ENCODE peak calls at places on chromosome 15, in ten cellular contexts. One of them, this sample, is unnamed.

GRCh38 chr15:89171136-89172072 is 50.0 kb downstream of the RLBP1 start:
- DNase-seq in fibroblast of mammary gland: peak
- DNase-seq in CD8-positive, alpha-beta T cell: peak
- DNase-seq in sigmoid colon: peak
- DNase-seq in kidney epithelial cell: no peak
- DNase-seq in stomach: peak
- DNase-seq in AG10803: peak
- DNase-seq in body of pancreas: peak
- DNase-seq in mammary epithelial cell: no peak
- DNase-seq in lower lobe of right lung: peak
- DNase-seq in this sample: peak

GRCh38 chr15:73142802-73143762 is 90.8 kb downstream of the NEO1 start:
- DNase-seq in fibroblast of mammary gland: no peak
- DNase-seq in CD8-positive, alpha-beta T cell: no peak
- DNase-seq in sigmoid colon: no peak
- DNase-seq in kidney epithelial cell: peak
- DNase-seq in stomach: no peak
- DNase-seq in AG10803: no peak
- DNase-seq in body of pancreas: no peak
- DNase-seq in mammary epithelial cell: no peak
- DNase-seq in lower lobe of right lung: no peak
- DNase-seq in this sample: no peak

GRCh38 chr15:42511010-42511396 is 15.6 kb downstream of the SNAP23 start:
- DNase-seq in fibroblast of mammary gland: peak
- DNase-seq in CD8-positive, alpha-beta T cell: no peak
- DNase-seq in sigmoid colon: no peak
- DNase-seq in kidney epithelial cell: no peak
- DNase-seq in stomach: no peak
- DNase-seq in AG10803: peak
- DNase-seq in body of pancreas: no peak
- DNase-seq in mammary epithelial cell: peak
- DNase-seq in lower lobe of right lung: no peak
- DNase-seq in this sample: peak

GRCh38 chr15:45690581-45691260 is 55.9 kb downstream of the SQOR start:
- DNase-seq in fibroblast of mammary gland: peak
- DNase-seq in CD8-positive, alpha-beta T cell: no peak
- DNase-seq in sigmoid colon: no peak
- DNase-seq in kidney epithelial cell: no peak
- DNase-seq in stomach: no peak
- DNase-seq in AG10803: peak
- DNase-seq in body of pancreas: no peak
- DNase-seq in mammary epithelial cell: no peak
- DNase-seq in lower lobe of right lung: no peak
- DNase-seq in this sample: no peak

GRCh38 chr15:47717036-47717611 is at the start of gene SEMA6D:
- DNase-seq in fibroblast of mammary gland: peak
- DNase-seq in CD8-positive, alpha-beta T cell: no peak
- DNase-seq in sigmoid colon: peak
- DNase-seq in kidney epithelial cell: peak
- DNase-seq in stomach: peak
- DNase-seq in AG10803: peak
- DNase-seq in body of pancreas: peak
- DNase-seq in mammary epithelial cell: peak
- DNase-seq in lower lobe of right lung: peak
- DNase-seq in this sample: peak

GRCh38 chr15:36844453-36845094 is 255.8 kb downstream of the MEIS2 start:
- DNase-seq in fibroblast of mammary gland: peak
- DNase-seq in CD8-positive, alpha-beta T cell: no peak
- DNase-seq in sigmoid colon: peak
- DNase-seq in kidney epithelial cell: no peak
- DNase-seq in stomach: no peak
- DNase-seq in AG10803: peak
- DNase-seq in body of pancreas: no peak
- DNase-seq in mammary epithelial cell: no peak
- DNase-seq in lower lobe of right lung: no peak
- DNase-seq in this sample: peak

GRCh38 chr15:85587707-85588441 is 206.9 kb downstream of the KLHL25 start:
- DNase-seq in fibroblast of mammary gland: peak
- DNase-seq in CD8-positive, alpha-beta T cell: no peak
- DNase-seq in sigmoid colon: no peak
- DNase-seq in kidney epithelial cell: no peak
- DNase-seq in stomach: no peak
- DNase-seq in AG10803: peak
- DNase-seq in body of pancreas: no peak
- DNase-seq in mammary epithelial cell: peak
- DNase-seq in lower lobe of right lung: no peak
- DNase-seq in this sample: peak

GRCh38 chr15:101314726-101315125 is 19.7 kb upstream of the SNRPA1 start:
- DNase-seq in fibroblast of mammary gland: no peak
- DNase-seq in CD8-positive, alpha-beta T cell: no peak
- DNase-seq in sigmoid colon: no peak
- DNase-seq in kidney epithelial cell: no peak
- DNase-seq in stomach: no peak
- DNase-seq in AG10803: no peak
- DNase-seq in body of pancreas: peak
- DNase-seq in mammary epithelial cell: no peak
- DNase-seq in lower lobe of right lung: no peak
- DNase-seq in this sample: no peak

GRCh38 chr15:82936966-82937647 is 15.4 kb downstream of the HOMER2 start:
- DNase-seq in fibroblast of mammary gland: peak
- DNase-seq in CD8-positive, alpha-beta T cell: no peak
- DNase-seq in sigmoid colon: no peak
- DNase-seq in kidney epithelial cell: peak
- DNase-seq in stomach: no peak
- DNase-seq in AG10803: peak
- DNase-seq in body of pancreas: no peak
- DNase-seq in mammary epithelial cell: peak
- DNase-seq in lower lobe of right lung: no peak
- DNase-seq in this sample: no peak

GRCh38 chr15:27271258-27271657 is 300.3 kb downstream of the GABRG3 start:
- DNase-seq in fibroblast of mammary gland: no peak
- DNase-seq in CD8-positive, alpha-beta T cell: no peak
- DNase-seq in sigmoid colon: no peak
- DNase-seq in kidney epithelial cell: no peak
- DNase-seq in stomach: no peak
- DNase-seq in AG10803: no peak
- DNase-seq in body of pancreas: no peak
- DNase-seq in mammary epithelial cell: no peak
- DNase-seq in lower lobe of right lung: no peak
- DNase-seq in this sample: no peak

GRCh38 chr15:77107068-77107467 is 36.2 kb upstream of the TSPAN3 start:
- DNase-seq in fibroblast of mammary gland: peak
- DNase-seq in CD8-positive, alpha-beta T cell: no peak
- DNase-seq in sigmoid colon: peak
- DNase-seq in kidney epithelial cell: no peak
- DNase-seq in stomach: no peak
- DNase-seq in AG10803: peak
- DNase-seq in body of pancreas: no peak
- DNase-seq in mammary epithelial cell: no peak
- DNase-seq in lower lobe of right lung: no peak
- DNase-seq in this sample: peak

GRCh38 chr15:98875309-98875708 is 132.3 kb downstream of the PGPEP1L start:
- DNase-seq in fibroblast of mammary gland: peak
- DNase-seq in CD8-positive, alpha-beta T cell: no peak
- DNase-seq in sigmoid colon: no peak
- DNase-seq in kidney epithelial cell: no peak
- DNase-seq in stomach: no peak
- DNase-seq in AG10803: peak
- DNase-seq in body of pancreas: no peak
- DNase-seq in mammary epithelial cell: no peak
- DNase-seq in lower lobe of right lung: no peak
- DNase-seq in this sample: no peak

DNA sequence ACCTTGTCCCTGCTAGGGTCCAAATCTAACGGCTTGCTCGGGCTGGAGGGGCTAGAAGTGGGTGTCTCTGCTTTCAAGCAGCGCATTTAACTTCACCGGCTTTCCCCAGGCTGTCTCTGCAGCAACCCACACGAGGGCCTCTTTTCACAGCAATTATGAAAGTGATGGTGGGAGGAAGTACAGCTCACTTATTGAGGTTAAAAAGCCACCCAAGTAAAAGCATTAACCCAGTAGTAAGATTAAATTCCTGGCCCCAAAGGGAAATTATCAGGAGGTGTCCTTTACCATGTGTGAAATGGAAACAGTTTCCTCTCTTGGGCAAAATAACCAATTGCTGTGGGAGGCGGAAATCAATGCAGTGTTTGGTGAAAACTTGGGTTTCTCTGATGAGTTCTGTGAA is 41.1 kb downstream of the NGRN start:
- DNase-seq in fibroblast of mammary gland: no peak
- DNase-seq in CD8-positive, alpha-beta T cell: no peak
- DNase-seq in sigmoid colon: no peak
- DNase-seq in kidney epithelial cell: no peak
- DNase-seq in stomach: no peak
- DNase-seq in AG10803: no peak
- DNase-seq in body of pancreas: no peak
- DNase-seq in mammary epithelial cell: no peak
- DNase-seq in lower lobe of right lung: no peak
- DNase-seq in this sample: no peak
- H3K4me3 ChIP-seq in fibroblast of mammary gland: no peak
- H3K4me3 ChIP-seq in CD8-positive, alpha-beta T cell: no peak
- H3K4me3 ChIP-seq in sigmoid colon: no peak
- H3K4me3 ChIP-seq in kidney epithelial cell: no peak
- H3K4me3 ChIP-seq in stomach: no peak
- H3K4me3 ChIP-seq in AG10803: no peak
- H3K4me3 ChIP-seq in body of pancreas: no peak
- H3K4me3 ChIP-seq in mammary epithelial cell: no peak
- H3K4me3 ChIP-seq in lower lobe of right lung: no peak
- H3K4me3 ChIP-seq in this sample: no peak

DNA sequence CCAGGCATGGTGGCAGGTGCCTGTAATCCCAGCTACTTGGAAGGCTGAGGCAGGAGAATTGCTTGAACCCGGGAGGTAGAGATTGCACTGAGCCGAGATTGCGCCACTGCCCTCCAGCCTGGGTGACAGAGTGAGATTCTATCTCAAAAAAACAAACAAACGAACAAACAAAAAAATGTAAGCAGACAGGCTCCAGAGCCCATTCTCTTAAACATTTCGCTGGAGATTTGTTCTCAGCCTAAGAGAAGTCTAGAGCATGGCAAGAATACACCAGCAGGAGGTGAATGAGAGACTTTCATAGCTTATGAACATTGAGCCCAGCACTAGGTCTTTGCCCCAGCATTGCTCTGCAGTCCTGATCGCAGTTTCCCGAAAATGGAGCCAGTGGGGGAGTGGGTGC is 329.4 kb upstream of the TLE3 start:
- DNase-seq in fibroblast of mammary gland: no peak
- DNase-seq in CD8-positive, alpha-beta T cell: no peak
- DNase-seq in sigmoid colon: no peak
- DNase-seq in kidney epithelial cell: no peak
- DNase-seq in stomach: no peak
- DNase-seq in AG10803: no peak
- DNase-seq in body of pancreas: no peak
- DNase-seq in mammary epithelial cell: no peak
- DNase-seq in lower lobe of right lung: no peak
- DNase-seq in this sample: no peak
- TF ChIP-seq CTCF in fibroblast of mammary gland: no peak
- TF ChIP-seq CTCF in CD8-positive, alpha-beta T cell: no peak
- TF ChIP-seq CTCF in sigmoid colon: no peak
- TF ChIP-seq CTCF in kidney epithelial cell: no peak
- TF ChIP-seq CTCF in stomach: no peak
- TF ChIP-seq CTCF in AG10803: no peak
- TF ChIP-seq CTCF in body of pancreas: no peak
- TF ChIP-seq CTCF in mammary epithelial cell: no peak
- TF ChIP-seq CTCF in lower lobe of right lung: no peak
- TF ChIP-seq CTCF in this sample: no peak

GRCh38 chr15:65832549-65833364 is 36.5 kb upstream of the RAB11A start:
- DNase-seq in fibroblast of mammary gland: peak
- DNase-seq in CD8-positive, alpha-beta T cell: peak
- DNase-seq in sigmoid colon: peak
- DNase-seq in kidney epithelial cell: peak
- DNase-seq in stomach: peak
- DNase-seq in AG10803: peak
- DNase-seq in body of pancreas: peak
- DNase-seq in mammary epithelial cell: peak
- DNase-seq in lower lobe of right lung: peak
- DNase-seq in this sample: peak

GRCh38 chr15:65836665-65837064 is 32.6 kb upstream of the RAB11A start:
- DNase-seq in fibroblast of mammary gland: no peak
- DNase-seq in CD8-positive, alpha-beta T cell: no peak
- DNase-seq in sigmoid colon: no peak
- DNase-seq in kidney epithelial cell: no peak
- DNase-seq in stomach: no peak
- DNase-seq in AG10803: no peak
- DNase-seq in body of pancreas: no peak
- DNase-seq in mammary epithelial cell: no peak
- DNase-seq in lower lobe of right lung: no peak
- DNase-seq in this sample: no peak

GRCh38 chr15:65833501-65834220 is 35.6 kb upstream of the RAB11A start:
- DNase-seq in fibroblast of mammary gland: no peak
- DNase-seq in CD8-positive, alpha-beta T cell: peak
- DNase-seq in sigmoid colon: no peak
- DNase-seq in kidney epithelial cell: no peak
- DNase-seq in stomach: peak
- DNase-seq in AG10803: no peak
- DNase-seq in body of pancreas: peak
- DNase-seq in mammary epithelial cell: no peak
- DNase-seq in lower lobe of right lung: no peak
- DNase-seq in this sample: no peak

GRCh38 chr15:65835452-65835851 is 33.8 kb upstream of the RAB11A start:
- DNase-seq in fibroblast of mammary gland: no peak
- DNase-seq in CD8-positive, alpha-beta T cell: no peak
- DNase-seq in sigmoid colon: no peak
- DNase-seq in kidney epithelial cell: no peak
- DNase-seq in stomach: no peak
- DNase-seq in AG10803: no peak
- DNase-seq in body of pancreas: no peak
- DNase-seq in mammary epithelial cell: no peak
- DNase-seq in lower lobe of right lung: no peak
- DNase-seq in this sample: no peak

GRCh38 chr15:65834603-65835282 is 34.5 kb upstream of the RAB11A start:
- DNase-seq in fibroblast of mammary gland: no peak
- DNase-seq in CD8-positive, alpha-beta T cell: no peak
- DNase-seq in sigmoid colon: no peak
- DNase-seq in kidney epithelial cell: no peak
- DNase-seq in stomach: no peak
- DNase-seq in AG10803: no peak
- DNase-seq in body of pancreas: no peak
- DNase-seq in mammary epithelial cell: no peak
- DNase-seq in lower lobe of right lung: no peak
- DNase-seq in this sample: no peak
- H3K4me3 ChIP-seq in fibroblast of mammary gland: no peak
- H3K4me3 ChIP-seq in CD8-positive, alpha-beta T cell: no peak
- H3K4me3 ChIP-seq in sigmoid colon: no peak
- H3K4me3 ChIP-seq in kidney epithelial cell: no peak
- H3K4me3 ChIP-seq in stomach: no peak
- H3K4me3 ChIP-seq in AG10803: no peak
- H3K4me3 ChIP-seq in body of pancreas: no peak
- H3K4me3 ChIP-seq in mammary epithelial cell: no peak
- H3K4me3 ChIP-seq in lower lobe of right lung: no peak
- H3K4me3 ChIP-seq in this sample: no peak

DNA sequence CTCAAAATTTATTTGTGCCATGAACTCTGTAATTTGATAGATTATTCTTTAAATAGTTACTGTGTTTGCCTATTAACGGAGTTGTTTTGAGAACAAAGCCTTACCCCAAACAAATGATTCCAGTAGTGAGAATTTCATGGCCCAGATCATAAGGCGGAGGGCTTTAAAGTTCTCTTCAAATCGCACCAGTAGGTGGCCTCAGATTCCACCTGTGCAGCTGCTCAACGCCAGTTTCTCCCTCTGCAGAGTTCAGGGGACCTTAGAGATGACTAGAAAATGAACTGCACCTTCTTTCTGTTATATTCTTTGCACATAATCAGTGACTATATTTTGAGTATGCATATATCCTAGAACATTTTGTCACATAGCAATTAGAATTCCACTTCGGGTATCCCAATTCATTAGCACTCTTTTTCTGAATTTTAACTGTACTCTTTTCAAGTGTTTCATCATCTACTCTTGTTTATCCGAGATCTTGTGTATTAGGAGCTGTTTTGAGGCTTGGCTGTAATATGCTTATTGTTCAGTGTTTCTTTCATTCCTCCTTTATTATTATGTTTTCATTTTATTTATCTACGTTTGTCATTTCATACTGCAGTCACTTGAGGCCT is 232.6 kb upstream of the CHRM5 start:
- DNase-seq in fibroblast of mammary gland: peak
- DNase-seq in CD8-positive, alpha-beta T cell: no peak
- DNase-seq in sigmoid colon: no peak
- DNase-seq in kidney epithelial cell: no peak
- DNase-seq in stomach: peak
- DNase-seq in AG10803: peak
- DNase-seq in body of pancreas: no peak
- DNase-seq in mammary epithelial cell: peak
- DNase-seq in lower lobe of right lung: no peak
- DNase-seq in this sample: peak
- TF ChIP-seq CTCF in fibroblast of mammary gland: peak
- TF ChIP-seq CTCF in CD8-positive, alpha-beta T cell: no peak
- TF ChIP-seq CTCF in sigmoid colon: no peak
- TF ChIP-seq CTCF in kidney epithelial cell: peak
- TF ChIP-seq CTCF in stomach: peak
- TF ChIP-seq CTCF in AG10803: peak
- TF ChIP-seq CTCF in body of pancreas: peak
- TF ChIP-seq CTCF in mammary epithelial cell: peak
- TF ChIP-seq CTCF in lower lobe of right lung: peak
- TF ChIP-seq CTCF in this sample: peak

This sample was measured in astrocyte of the spinal cord.